ENCODE peak calls at places on chromosomes 7 and 10, in four cellular contexts. One of them, this sample, is unnamed.
A peak's percentile ranks its signal among the peaks of the same experiment; 100 is the strongest.

GRCh38 chr10:4326647-4327046 is 499.4 kb upstream of the AKR1E2 start:
- DNase-seq in neural crest cell: no peak
- DNase-seq in Peyer's patch: no peak
- DNase-seq in GM23248: no peak
- DNase-seq in this sample: no peak

GRCh38 chr10:30510184-30510931 is 76.4 kb downstream of the MAP3K8 start:
- DNase-seq in neural crest cell: no peak
- DNase-seq in Peyer's patch: no peak
- DNase-seq in GM23248: peak; percentile 93
- DNase-seq in this sample: peak; percentile 68

GRCh38 chr7:57305192-57305748 is 144.7 kb upstream of the ZNF716 start:
- DNase-seq in neural crest cell: no peak
- DNase-seq in Peyer's patch: no peak
- DNase-seq in GM23248: no peak
- DNase-seq in this sample: no peak

GRCh38 chr7:99740573-99741437 is 5.8 kb upstream of the CYP3A7 start:
- DNase-seq in neural crest cell: no peak
- DNase-seq in Peyer's patch: no peak
- DNase-seq in GM23248: peak; percentile 90
- DNase-seq in this sample: peak; percentile 2

GRCh38 chr7:20661884-20662283 is 46.4 kb downstream of the ABCB5 start:
- DNase-seq in neural crest cell: no peak
- DNase-seq in Peyer's patch: no peak
- DNase-seq in GM23248: no peak
- DNase-seq in this sample: no peak

GRCh38 chr10:22481687-22482539 is 136.6 kb downstream of the SPAG6 start:
- DNase-seq in neural crest cell: no peak
- DNase-seq in Peyer's patch: no peak
- DNase-seq in GM23248: peak; percentile 74
- DNase-seq in this sample: peak; percentile 35

GRCh38 chr7:23012797-23013714 is 874 bp downstream of the HYCC1 start:
- DNase-seq in neural crest cell: peak; percentile 57
- DNase-seq in Peyer's patch: peak; percentile 62
- DNase-seq in GM23248: peak; percentile 51
- DNase-seq in this sample: peak; percentile 56

GRCh38 chr7:81789406-81790139 is 19.7 kb upstream of the HGF start:
- DNase-seq in neural crest cell: no peak
- DNase-seq in Peyer's patch: no peak
- DNase-seq in GM23248: peak; percentile 51
- DNase-seq in this sample: no peak

GRCh38 chr10:2146079-2146478 is 408.8 kb upstream of the ADARB2 start:
- DNase-seq in neural crest cell: no peak
- DNase-seq in Peyer's patch: no peak
- DNase-seq in GM23248: no peak
- DNase-seq in this sample: no peak

GRCh38 chr10:26357203-26357602 is 80.9 kb upstream of the APBB1IP start:
- DNase-seq in neural crest cell: no peak
- DNase-seq in Peyer's patch: no peak
- DNase-seq in GM23248: no peak
- DNase-seq in this sample: peak; percentile 15

GRCh38 chr7:95545007-95545615 is 51.2 kb downstream of the PDK4 start:
- DNase-seq in neural crest cell: no peak
- DNase-seq in Peyer's patch: peak; percentile 80
- DNase-seq in GM23248: peak; percentile 81
- DNase-seq in this sample: peak; percentile 68

GRCh38 chr7:157916946-157917670 is 580.3 kb downstream of the DNAJB6 start:
- DNase-seq in neural crest cell: no peak
- DNase-seq in Peyer's patch: no peak
- DNase-seq in GM23248: no peak
- DNase-seq in this sample: no peak

GRCh38 chr10:70053896-70054641 is 1.4 kb downstream of the MACROH2A2 start:
- DNase-seq in neural crest cell: peak; percentile 37
- DNase-seq in Peyer's patch: no peak
- DNase-seq in GM23248: no peak
- DNase-seq in this sample: no peak

GRCh38 chr10:73979428-73980407 is 18.2 kb upstream of the VCL start:
- DNase-seq in neural crest cell: no peak
- DNase-seq in Peyer's patch: no peak
- DNase-seq in GM23248: no peak
- DNase-seq in this sample: no peak

GRCh38 chr7:27098493-27099223 is 2.9 kb upstream of the HOXA1 start:
- DNase-seq in neural crest cell: peak; percentile 32
- DNase-seq in Peyer's patch: peak; percentile 73
- DNase-seq in GM23248: peak; percentile 76
- DNase-seq in this sample: no peak

GRCh38 chr7:101164071-101164840 is 1.1 kb downstream of the VGF start:
- DNase-seq in neural crest cell: peak; percentile 49
- DNase-seq in Peyer's patch: no peak
- DNase-seq in GM23248: peak; percentile 86
- DNase-seq in this sample: peak; percentile 70

GRCh38 chr10:88291289-88292184 is 291.6 kb downstream of the RNLS start:
- DNase-seq in neural crest cell: no peak
- DNase-seq in Peyer's patch: no peak
- DNase-seq in GM23248: no peak
- DNase-seq in this sample: no peak

This sample was measured in ELR.